ENCODE peak calls at places on chromosomes 1 and 21, in six cellular contexts. One of them, this sample, is unnamed. For H3K9me3, the result is how much of the 10 kb centered on the place peaks cover.

GRCh38 chr1:243253927-243254232 is 1.2 kb downstream of the CEP170 start:
- DNase-seq in colonic mucosa: no peak
- DNase-seq in fibroblast of lung: no peak
- DNase-seq in breast epithelium: no peak
- DNase-seq in adrenal gland: no peak
- DNase-seq in endodermal cell: no peak
- DNase-seq in this sample: peak

GRCh38 chr1:218828125-218828650 is 345.5 kb upstream of the LYPLAL1 start:
- DNase-seq in colonic mucosa: no peak
- DNase-seq in fibroblast of lung: no peak
- DNase-seq in breast epithelium: no peak
- DNase-seq in adrenal gland: no peak
- DNase-seq in endodermal cell: no peak
- DNase-seq in this sample: no peak

GRCh38 chr1:55252942-55253589 is 37.9 kb upstream of the USP24 start:
- DNase-seq in colonic mucosa: no peak
- DNase-seq in fibroblast of lung: no peak
- DNase-seq in breast epithelium: no peak
- DNase-seq in adrenal gland: peak
- DNase-seq in endodermal cell: no peak
- DNase-seq in this sample: no peak

GRCh38 chr1:110595311-110595710 is 10.8 kb downstream of the KCNA2 start:
- DNase-seq in colonic mucosa: no peak
- DNase-seq in fibroblast of lung: no peak
- DNase-seq in breast epithelium: no peak
- DNase-seq in adrenal gland: no peak
- DNase-seq in endodermal cell: no peak
- DNase-seq in this sample: no peak

GRCh38 chr1:8497196-8497878 is 179.4 kb downstream of the SLC45A1 start:
- DNase-seq in colonic mucosa: no peak
- DNase-seq in fibroblast of lung: no peak
- DNase-seq in breast epithelium: no peak
- DNase-seq in adrenal gland: no peak
- DNase-seq in endodermal cell: no peak
- DNase-seq in this sample: no peak

GRCh38 chr21:36150192-36150711 is 6.4 kb upstream of the DOP1B start:
- DNase-seq in colonic mucosa: no peak
- DNase-seq in fibroblast of lung: peak
- DNase-seq in breast epithelium: peak
- DNase-seq in adrenal gland: no peak
- DNase-seq in endodermal cell: no peak
- DNase-seq in this sample: peak

GRCh38 chr1:59100975-59101374 is 195.9 kb upstream of the FGGY start:
- DNase-seq in colonic mucosa: no peak
- DNase-seq in fibroblast of lung: peak
- DNase-seq in breast epithelium: no peak
- DNase-seq in adrenal gland: no peak
- DNase-seq in endodermal cell: no peak
- DNase-seq in this sample: no peak

GRCh38 chr1:203144661-203145060 is 17.1 kb downstream of the ADORA1 start:
- DNase-seq in colonic mucosa: no peak
- DNase-seq in fibroblast of lung: peak
- DNase-seq in breast epithelium: peak
- DNase-seq in adrenal gland: no peak
- DNase-seq in endodermal cell: no peak
- DNase-seq in this sample: no peak

GRCh38 chr1:43272576-43273571 is 3.1 kb downstream of the TMEM125 start:
- DNase-seq in colonic mucosa: no peak
- DNase-seq in fibroblast of lung: no peak
- DNase-seq in breast epithelium: no peak
- DNase-seq in adrenal gland: no peak
- DNase-seq in endodermal cell: peak
- DNase-seq in this sample: no peak

GRCh38 chr1:248793592-248793991 is 32.1 kb downstream of the SH3BP5L start:
- DNase-seq in colonic mucosa: no peak
- DNase-seq in fibroblast of lung: no peak
- DNase-seq in breast epithelium: no peak
- DNase-seq in adrenal gland: no peak
- DNase-seq in endodermal cell: no peak
- DNase-seq in this sample: no peak

GRCh38 chr1:248788327-248788726 is 32.8 kb upstream of the LYPD8 start:
- DNase-seq in colonic mucosa: no peak
- DNase-seq in fibroblast of lung: no peak
- DNase-seq in breast epithelium: no peak
- DNase-seq in adrenal gland: no peak
- DNase-seq in endodermal cell: no peak
- DNase-seq in this sample: no peak

GRCh38 chr1:248791010-248791409 is 34.7 kb downstream of the SH3BP5L start:
- DNase-seq in colonic mucosa: no peak
- DNase-seq in fibroblast of lung: no peak
- DNase-seq in breast epithelium: no peak
- DNase-seq in adrenal gland: no peak
- DNase-seq in endodermal cell: no peak
- DNase-seq in this sample: no peak

GRCh38 chr1:248790456-248790855 is 34.9 kb upstream of the LYPD8 start:
- DNase-seq in colonic mucosa: no peak
- DNase-seq in fibroblast of lung: no peak
- DNase-seq in breast epithelium: no peak
- DNase-seq in adrenal gland: no peak
- DNase-seq in endodermal cell: no peak
- DNase-seq in this sample: no peak

DNA sequence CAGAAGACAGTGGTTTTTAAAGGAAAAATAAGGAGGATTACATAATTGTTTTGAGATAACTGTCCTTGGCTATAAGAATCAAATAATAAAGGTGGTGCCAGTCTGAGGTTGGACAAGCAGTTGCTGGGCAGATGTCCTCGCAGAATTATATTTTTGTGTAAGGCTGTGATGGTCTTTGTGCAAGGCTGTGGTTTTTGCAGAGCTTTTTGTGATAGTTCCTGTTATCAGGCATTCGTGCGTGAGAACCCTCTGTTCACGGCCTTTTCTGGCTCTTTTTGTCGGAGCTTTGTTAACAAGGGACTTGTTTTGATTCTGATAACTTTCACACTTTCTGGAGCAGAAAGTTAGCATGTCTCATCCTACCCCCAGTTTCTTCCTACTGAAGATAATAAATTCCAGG is 33.4 kb downstream of the SH3BP5L start:
- DNase-seq in colonic mucosa: no peak
- DNase-seq in fibroblast of lung: no peak
- DNase-seq in breast epithelium: no peak
- DNase-seq in adrenal gland: no peak
- DNase-seq in endodermal cell: no peak
- DNase-seq in this sample: no peak
- H3K9me3 ChIP-seq in colonic mucosa: under half
- H3K9me3 ChIP-seq in fibroblast of lung: under half
- H3K9me3 ChIP-seq in breast epithelium: under half
- H3K9me3 ChIP-seq in adrenal gland: under half
- H3K9me3 ChIP-seq in endodermal cell: half or more
- H3K9me3 ChIP-seq in this sample: under half

GRCh38 chr21:45951676-45952075 is 29.9 kb upstream of the COL6A1 start:
- DNase-seq in colonic mucosa: no peak
- DNase-seq in fibroblast of lung: no peak
- DNase-seq in breast epithelium: no peak
- DNase-seq in adrenal gland: no peak
- DNase-seq in endodermal cell: no peak
- DNase-seq in this sample: no peak

GRCh38 chr21:45957551-45957950 is 24.0 kb upstream of the COL6A1 start:
- DNase-seq in colonic mucosa: no peak
- DNase-seq in fibroblast of lung: no peak
- DNase-seq in breast epithelium: no peak
- DNase-seq in adrenal gland: no peak
- DNase-seq in endodermal cell: no peak
- DNase-seq in this sample: no peak

GRCh38 chr21:45954921-45955320 is 26.6 kb upstream of the COL6A1 start:
- DNase-seq in colonic mucosa: no peak
- DNase-seq in fibroblast of lung: no peak
- DNase-seq in breast epithelium: no peak
- DNase-seq in adrenal gland: no peak
- DNase-seq in endodermal cell: no peak
- DNase-seq in this sample: no peak

GRCh38 chr21:45952974-45953373 is 28.6 kb upstream of the COL6A1 start:
- DNase-seq in colonic mucosa: no peak
- DNase-seq in fibroblast of lung: no peak
- DNase-seq in breast epithelium: no peak
- DNase-seq in adrenal gland: no peak
- DNase-seq in endodermal cell: no peak
- DNase-seq in this sample: no peak

GRCh38 chr21:45954271-45954670 is 27.3 kb upstream of the COL6A1 start:
- DNase-seq in colonic mucosa: no peak
- DNase-seq in fibroblast of lung: no peak
- DNase-seq in breast epithelium: no peak
- DNase-seq in adrenal gland: no peak
- DNase-seq in endodermal cell: peak
- DNase-seq in this sample: no peak
- TF ChIP-seq CTCF in colonic mucosa: no peak
- TF ChIP-seq CTCF in fibroblast of lung: peak
- TF ChIP-seq CTCF in breast epithelium: no peak
- TF ChIP-seq CTCF in adrenal gland: no peak
- TF ChIP-seq CTCF in endodermal cell: peak
- TF ChIP-seq CTCF in this sample: peak

DNA sequence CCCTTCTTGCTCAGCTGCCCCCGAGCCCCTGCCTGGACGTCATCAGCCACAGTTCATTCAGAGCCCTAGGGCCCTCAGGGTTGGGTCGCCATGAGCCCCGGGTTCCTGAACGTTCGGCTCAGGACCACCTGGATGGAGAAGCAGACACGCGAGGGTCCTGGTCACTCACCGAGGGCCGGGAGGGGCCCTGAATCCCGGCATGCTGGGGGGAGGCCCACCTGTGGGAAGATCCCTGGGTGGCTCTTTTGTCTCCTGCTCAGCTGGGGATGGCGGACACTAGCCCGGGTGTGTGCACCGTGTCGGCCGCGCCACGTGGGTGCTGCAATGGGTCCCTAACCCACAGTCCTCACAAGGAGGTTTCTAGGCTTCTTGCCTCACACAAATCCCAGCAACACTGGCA is 78.1 kb upstream of the TTC34 start:
- DNase-seq in colonic mucosa: no peak
- DNase-seq in fibroblast of lung: no peak
- DNase-seq in breast epithelium: no peak
- DNase-seq in adrenal gland: no peak
- DNase-seq in endodermal cell: no peak
- DNase-seq in this sample: no peak
- H3K9me3 ChIP-seq in colonic mucosa: under half
- H3K9me3 ChIP-seq in fibroblast of lung: under half
- H3K9me3 ChIP-seq in breast epithelium: under half
- H3K9me3 ChIP-seq in adrenal gland: under half
- H3K9me3 ChIP-seq in endodermal cell: under half
- H3K9me3 ChIP-seq in this sample: under half

GRCh38 chr1:54011316-54012007 is 6.5 kb downstream of the LDLRAD1 start:
- DNase-seq in colonic mucosa: no peak
- DNase-seq in fibroblast of lung: no peak
- DNase-seq in breast epithelium: no peak
- DNase-seq in adrenal gland: no peak
- DNase-seq in endodermal cell: peak
- DNase-seq in this sample: no peak
- TF ChIP-seq CTCF in colonic mucosa: no peak
- TF ChIP-seq CTCF in fibroblast of lung: no peak
- TF ChIP-seq CTCF in breast epithelium: no peak
- TF ChIP-seq CTCF in adrenal gland: no peak
- TF ChIP-seq CTCF in endodermal cell: no peak
- TF ChIP-seq CTCF in this sample: no peak

GRCh38 chr1:248759644-248760043 is 4.1 kb upstream of the LYPD8 start:
- DNase-seq in colonic mucosa: no peak
- DNase-seq in fibroblast of lung: no peak
- DNase-seq in breast epithelium: no peak
- DNase-seq in adrenal gland: no peak
- DNase-seq in endodermal cell: no peak
- DNase-seq in this sample: no peak
- H3K9me3 ChIP-seq in colonic mucosa: under half
- H3K9me3 ChIP-seq in fibroblast of lung: under half
- H3K9me3 ChIP-seq in breast epithelium: under half
- H3K9me3 ChIP-seq in adrenal gland: under half
- H3K9me3 ChIP-seq in endodermal cell: half or more
- H3K9me3 ChIP-seq in this sample: under half

This sample was measured in A673.